ENCODE peak calls at places on chromosome 13, in seven cellular contexts. One of them, this sample, is unnamed.

GRCh38 chr13:46006688-46007452 is 45.7 kb downstream of the ZC3H13 start:
- DNase-seq in testis: no peak
- DNase-seq in adrenal gland: no peak
- DNase-seq in tibial nerve: no peak
- DNase-seq in A549: no peak
- DNase-seq in heart left ventricle: no peak
- DNase-seq in HepG2: no peak
- DNase-seq in this sample: no peak

GRCh38 chr13:104625196-104625595 is 1559.0 kb upstream of the SLC10A2 start:
- DNase-seq in A549: no peak
- DNase-seq in tibial nerve: no peak
- DNase-seq in adrenal gland: no peak
- DNase-seq in heart left ventricle: no peak
- DNase-seq in HepG2: no peak
- DNase-seq in testis: no peak
- DNase-seq in this sample: no peak

GRCh38 chr13:74115138-74115537 is 19.1 kb downstream of the KLF12 start:
- DNase-seq in testis: no peak
- DNase-seq in adrenal gland: no peak
- DNase-seq in A549: no peak
- DNase-seq in tibial nerve: no peak
- DNase-seq in HepG2: no peak
- DNase-seq in heart left ventricle: no peak
- DNase-seq in this sample: no peak

GRCh38 chr13:26656919-26657318 is 99.4 kb downstream of the WASF3 start:
- DNase-seq in adrenal gland: peak; percentile 39
- DNase-seq in testis: peak; percentile 45
- DNase-seq in heart left ventricle: no peak
- DNase-seq in HepG2: peak; percentile 24
- DNase-seq in A549: no peak
- DNase-seq in tibial nerve: no peak
- DNase-seq in this sample: peak; percentile 58

GRCh38 chr13:79128158-79128557 is 277.9 kb downstream of the RBM26 start:
- DNase-seq in tibial nerve: no peak
- DNase-seq in testis: no peak
- DNase-seq in HepG2: peak; percentile 2
- DNase-seq in adrenal gland: no peak
- DNase-seq in heart left ventricle: no peak
- DNase-seq in A549: peak; percentile 9
- DNase-seq in this sample: no peak

GRCh38 chr13:38417727-38418126 is 68.1 kb downstream of the UFM1 start:
- DNase-seq in heart left ventricle: no peak
- DNase-seq in tibial nerve: no peak
- DNase-seq in A549: peak; percentile 5
- DNase-seq in adrenal gland: no peak
- DNase-seq in HepG2: peak; percentile 8
- DNase-seq in testis: no peak
- DNase-seq in this sample: no peak

GRCh38 chr13:92535222-92536006 is 691.2 kb upstream of the GPC6 start:
- DNase-seq in heart left ventricle: no peak
- DNase-seq in tibial nerve: no peak
- DNase-seq in adrenal gland: no peak
- DNase-seq in testis: no peak
- DNase-seq in A549: no peak
- DNase-seq in HepG2: no peak
- DNase-seq in this sample: no peak

GRCh38 chr13:40639226-40639681 is 27.2 kb downstream of the FOXO1 start:
- DNase-seq in tibial nerve: no peak
- DNase-seq in HepG2: peak; percentile 14
- DNase-seq in heart left ventricle: peak; percentile 22
- DNase-seq in testis: no peak
- DNase-seq in adrenal gland: peak; percentile 71
- DNase-seq in A549: no peak
- DNase-seq in this sample: no peak

GRCh38 chr13:34391071-34391470 is 551.0 kb upstream of the NBEA start:
- DNase-seq in tibial nerve: no peak
- DNase-seq in adrenal gland: no peak
- DNase-seq in heart left ventricle: no peak
- DNase-seq in A549: peak; percentile 10
- DNase-seq in testis: no peak
- DNase-seq in HepG2: no peak
- DNase-seq in this sample: no peak

GRCh38 chr13:95243207-95243606 is 58.0 kb downstream of the ABCC4 start:
- DNase-seq in tibial nerve: no peak
- DNase-seq in adrenal gland: no peak
- DNase-seq in testis: no peak
- DNase-seq in A549: no peak
- DNase-seq in heart left ventricle: no peak
- DNase-seq in HepG2: no peak
- DNase-seq in this sample: no peak

GRCh38 chr13:110517505-110518149 is 43.9 kb downstream of the RAB20 start:
- DNase-seq in adrenal gland: peak; percentile 29
- DNase-seq in heart left ventricle: no peak
- DNase-seq in tibial nerve: no peak
- DNase-seq in testis: no peak
- DNase-seq in A549: no peak
- DNase-seq in HepG2: no peak
- DNase-seq in this sample: no peak

GRCh38 chr13:42272115-42272756 is at the start of gene AKAP11:
- DNase-seq in A549: peak; percentile 15
- DNase-seq in adrenal gland: peak; percentile 53
- DNase-seq in tibial nerve: no peak
- DNase-seq in HepG2: peak; percentile 15
- DNase-seq in testis: peak; percentile 57
- DNase-seq in heart left ventricle: peak; percentile 52
- DNase-seq in this sample: peak; percentile 49

GRCh38 chr13:106568225-106569003 is 477 bp upstream of the ARGLU1 start:
- DNase-seq in tibial nerve: no peak
- DNase-seq in testis: no peak
- DNase-seq in A549: no peak
- DNase-seq in HepG2: peak; percentile 35
- DNase-seq in heart left ventricle: no peak
- DNase-seq in adrenal gland: no peak
- DNase-seq in this sample: no peak

GRCh38 chr13:93982189-93982918 is 497.1 kb downstream of the DCT start:
- DNase-seq in tibial nerve: no peak
- DNase-seq in A549: no peak
- DNase-seq in adrenal gland: no peak
- DNase-seq in HepG2: no peak
- DNase-seq in testis: no peak
- DNase-seq in heart left ventricle: peak; percentile 9
- DNase-seq in this sample: no peak

GRCh38 chr13:44231786-44232516 is 141.7 kb upstream of the SERP2 start:
- DNase-seq in HepG2: peak; percentile 46
- DNase-seq in A549: peak; percentile 96
- DNase-seq in testis: no peak
- DNase-seq in tibial nerve: peak; percentile 49
- DNase-seq in adrenal gland: peak; percentile 88
- DNase-seq in heart left ventricle: no peak
- DNase-seq in this sample: peak; percentile 96

GRCh38 chr13:34179481-34179880 is 361.5 kb downstream of the RFC3 start:
- DNase-seq in heart left ventricle: no peak
- DNase-seq in A549: no peak
- DNase-seq in tibial nerve: no peak
- DNase-seq in HepG2: no peak
- DNase-seq in adrenal gland: no peak
- DNase-seq in testis: no peak
- DNase-seq in this sample: peak; percentile 51

GRCh38 chr13:113997845-113998751 is 24.2 kb upstream of the C13orf46 start:
- DNase-seq in tibial nerve: peak; percentile 52
- DNase-seq in testis: peak; percentile 58
- DNase-seq in HepG2: no peak
- DNase-seq in heart left ventricle: peak; percentile 42
- DNase-seq in A549: no peak
- DNase-seq in adrenal gland: no peak
- DNase-seq in this sample: peak; percentile 79

GRCh38 chr13:106533101-106533939 is 2.1 kb downstream of the EFNB2 start:
- DNase-seq in tibial nerve: peak; percentile 72
- DNase-seq in adrenal gland: peak; percentile 81
- DNase-seq in testis: peak; percentile 87
- DNase-seq in HepG2: peak; percentile 21
- DNase-seq in A549: peak; percentile 56
- DNase-seq in heart left ventricle: peak; percentile 85
- DNase-seq in this sample: peak; percentile 86

GRCh38 chr13:40149611-40150283 is 494.3 kb downstream of the COG6 start:
- DNase-seq in testis: no peak
- DNase-seq in tibial nerve: no peak
- DNase-seq in A549: peak; percentile 16
- DNase-seq in adrenal gland: peak; percentile 45
- DNase-seq in heart left ventricle: peak; percentile 39
- DNase-seq in HepG2: no peak
- DNase-seq in this sample: peak; percentile 19

GRCh38 chr13:37386276-37386675 is 212.3 kb downstream of the POSTN start:
- DNase-seq in tibial nerve: no peak
- DNase-seq in heart left ventricle: no peak
- DNase-seq in adrenal gland: no peak
- DNase-seq in HepG2: no peak
- DNase-seq in testis: no peak
- DNase-seq in A549: no peak
- DNase-seq in this sample: no peak

GRCh38 chr13:94387047-94387446 is 92.4 kb downstream of the DCT start:
- DNase-seq in A549: no peak
- DNase-seq in testis: no peak
- DNase-seq in HepG2: no peak
- DNase-seq in tibial nerve: no peak
- DNase-seq in heart left ventricle: no peak
- DNase-seq in adrenal gland: no peak
- DNase-seq in this sample: no peak

GRCh38 chr13:42660367-42660965 is 86.5 kb downstream of the TNFSF11 start:
- DNase-seq in HepG2: no peak
- DNase-seq in tibial nerve: no peak
- DNase-seq in A549: no peak
- DNase-seq in adrenal gland: no peak
- DNase-seq in testis: no peak
- DNase-seq in heart left ventricle: no peak
- DNase-seq in this sample: no peak

GRCh38 chr13:91024157-91024792 is 323.2 kb upstream of the MIR17HG start:
- DNase-seq in adrenal gland: no peak
- DNase-seq in A549: no peak
- DNase-seq in HepG2: no peak
- DNase-seq in heart left ventricle: no peak
- DNase-seq in testis: no peak
- DNase-seq in tibial nerve: no peak
- DNase-seq in this sample: no peak

GRCh38 chr13:75762066-75762937 is 126.2 kb downstream of the LMO7 start:
- DNase-seq in heart left ventricle: no peak
- DNase-seq in adrenal gland: no peak
- DNase-seq in tibial nerve: no peak
- DNase-seq in A549: peak; percentile 24
- DNase-seq in HepG2: peak; percentile 15
- DNase-seq in testis: no peak
- DNase-seq in this sample: peak; percentile 69
- TF ChIP-seq POLR2A in heart left ventricle: no peak
- TF ChIP-seq POLR2A in adrenal gland: no peak
- TF ChIP-seq POLR2A in tibial nerve: no peak
- TF ChIP-seq POLR2A in A549: no peak
- TF ChIP-seq POLR2A in HepG2: no peak
- TF ChIP-seq POLR2A in testis: no peak
- TF ChIP-seq POLR2A in this sample: peak; percentile 81

GRCh38 chr13:49220035-49220855 is at the start of gene MLNR:
- DNase-seq in heart left ventricle: no peak
- DNase-seq in A549: peak; percentile 68
- DNase-seq in tibial nerve: no peak
- DNase-seq in HepG2: peak; percentile 39
- DNase-seq in testis: peak; percentile 29
- DNase-seq in adrenal gland: no peak
- DNase-seq in this sample: peak; percentile 45
- H3K4me3 ChIP-seq in heart left ventricle: peak within 1 kb of the TSS; percentile 12
- H3K4me3 ChIP-seq in A549: peak within 1 kb of the TSS; percentile 58
- H3K4me3 ChIP-seq in tibial nerve: peak within 1 kb of the TSS; percentile 26
- H3K4me3 ChIP-seq in HepG2: peak within 1 kb of the TSS; percentile 56
- H3K4me3 ChIP-seq in testis: peak within 1 kb of the TSS; percentile 42
- H3K4me3 ChIP-seq in adrenal gland: peak within 1 kb of the TSS; percentile 57
- H3K4me3 ChIP-seq in this sample: no peak within 1 kb of the TSS

DNA sequence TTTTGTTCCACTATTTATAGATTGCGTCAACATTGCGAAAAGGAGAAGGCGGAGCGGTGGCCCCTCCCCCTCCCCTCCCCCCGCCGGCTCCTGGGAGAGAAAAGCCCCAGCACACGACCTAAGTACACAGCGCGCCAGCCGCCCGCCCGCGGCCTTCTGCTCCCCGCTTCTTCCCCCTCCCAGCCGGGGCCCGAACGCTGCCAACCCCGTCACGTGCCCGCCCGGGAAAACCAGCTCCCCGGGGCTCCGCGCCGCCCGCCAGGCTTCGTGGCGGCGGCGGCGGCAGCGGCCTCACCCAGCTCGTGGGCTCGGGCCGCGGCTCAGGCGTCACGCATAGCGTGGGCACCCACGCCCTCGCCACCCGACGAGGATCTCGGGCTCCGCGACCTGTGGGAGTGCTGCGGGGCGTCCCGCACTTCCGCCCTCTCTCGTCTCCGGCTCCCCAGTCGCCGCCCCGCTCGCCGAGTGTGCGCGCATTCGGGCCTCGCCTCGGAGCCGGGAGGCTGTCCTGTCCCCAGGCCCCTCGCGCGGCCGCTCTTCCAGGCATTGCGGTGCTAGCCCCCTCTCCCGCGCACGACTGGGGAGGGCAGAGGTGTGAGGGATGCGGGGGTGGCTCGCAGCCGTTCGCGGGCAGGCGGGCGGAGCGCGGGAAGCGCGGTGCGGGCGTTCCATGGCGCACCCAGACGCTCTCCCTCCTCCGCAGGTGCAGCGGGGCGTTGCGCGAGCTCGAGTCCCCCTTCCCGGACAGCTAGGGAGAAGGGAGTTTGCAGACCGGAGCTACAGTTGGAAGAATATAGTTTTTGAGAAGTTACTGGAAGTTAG is 110.5 kb downstream of the KCNRG start:
- DNase-seq in A549: peak; percentile 70
- DNase-seq in heart left ventricle: peak; percentile 95
- DNase-seq in tibial nerve: peak; percentile 96
- DNase-seq in testis: peak; percentile 92
- DNase-seq in HepG2: peak; percentile 80
- DNase-seq in adrenal gland: peak; percentile 96
- DNase-seq in this sample: peak; percentile 92
- TF ChIP-seq POLR2A in A549: peak; percentile 24
- TF ChIP-seq POLR2A in heart left ventricle: peak; percentile 81
- TF ChIP-seq POLR2A in tibial nerve: peak; percentile 81
- TF ChIP-seq POLR2A in testis: no peak
- TF ChIP-seq POLR2A in HepG2: peak; percentile 53
- TF ChIP-seq POLR2A in adrenal gland: peak; percentile 61
- TF ChIP-seq POLR2A in this sample: peak; percentile 40

DNA sequence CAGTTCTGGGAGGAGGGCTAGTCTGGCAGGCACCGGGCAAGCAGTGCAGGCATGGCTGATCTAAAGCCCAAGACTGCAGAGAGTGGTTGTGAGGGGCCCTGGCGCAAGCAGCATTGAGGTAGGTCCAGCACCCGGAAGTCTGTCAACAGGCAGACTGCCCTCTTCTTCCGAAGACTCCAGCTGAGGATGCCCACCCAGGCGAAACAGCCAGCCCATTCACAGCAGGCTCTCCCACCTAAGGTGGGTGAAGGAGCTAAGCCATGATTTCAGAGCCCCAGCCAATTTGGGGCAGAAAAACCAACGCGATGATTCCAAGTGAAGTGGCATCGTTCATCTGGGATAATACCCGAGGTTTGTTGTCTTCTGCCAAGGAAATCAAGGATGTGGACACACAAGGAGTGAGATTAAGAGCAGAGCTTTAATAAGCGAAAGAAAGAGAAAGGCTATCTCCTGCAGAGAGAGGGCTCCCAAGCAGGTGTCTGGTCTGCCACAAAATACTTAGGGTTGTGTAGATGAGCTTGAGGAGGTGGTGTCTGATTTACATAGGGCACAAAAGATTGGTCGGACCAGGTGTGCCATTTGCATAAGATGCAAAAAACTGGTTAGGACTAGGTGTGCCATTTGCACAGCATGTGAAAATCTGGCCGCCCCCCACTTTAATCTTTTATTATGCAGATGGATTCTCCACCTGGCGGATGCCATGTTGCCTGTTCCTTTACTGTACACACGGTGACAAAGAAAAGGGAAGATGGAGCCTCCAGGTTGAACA is 22.6 kb downstream of the FAM124A start:
- DNase-seq in HepG2: no peak
- DNase-seq in heart left ventricle: no peak
- DNase-seq in testis: no peak
- DNase-seq in adrenal gland: no peak
- DNase-seq in tibial nerve: no peak
- DNase-seq in A549: no peak
- DNase-seq in this sample: peak; percentile 29
- H3K4me3 ChIP-seq in HepG2: no peak overlapping the region
- H3K4me3 ChIP-seq in heart left ventricle: no peak overlapping the region
- H3K4me3 ChIP-seq in testis: no peak overlapping the region
- H3K4me3 ChIP-seq in adrenal gland: no peak overlapping the region
- H3K4me3 ChIP-seq in tibial nerve: no peak overlapping the region
- H3K4me3 ChIP-seq in A549: no peak overlapping the region
- H3K4me3 ChIP-seq in this sample: no peak overlapping the region